ENCODE peak calls at places on chromosomes 12 and 14, in nine cellular contexts. R is dorsolateral prefrontal cortex; T is T-helper 17 cell; P is AG09309; O is DMS153; L is ELR; B is activated T-helper 2 cell treated with anti-CD3 and anti-CD28 coated beads, Interferon-gamma antibody, Interleukin-2, Interleukin-4, amounts not matched to agents 10 μg/mL and 5 μg/mL and 100 μg/mL, durations not matched to agents 14 hours and 24 hours and 36 hours; V is stimulated activated CD8-positive, alpha-beta memory T cell treated with anti-CD3 and anti-CD28 coated beads, Interleukin-7, amount 100 ng/mL, for 1 hour; I is right cardiac atrium. H is an unnamed sample.
A peak's percentile ranks its signal among the peaks of the same experiment; 100 is the strongest.

GRCh38 chr14:57390806-57391562 is 598 bp downstream of the NAA30 start:
- DNase-seq in R (no peak), T (peak; percentile 30), P (no peak), O (no peak), L (peak; percentile 50), B (peak; percentile 40), V (no peak), I (peak; percentile 31), H (no peak)

GRCh38 chr12:66268562-66268961 is 33.7 kb upstream of the HELB start:
- DNase-seq in R (no peak), T (no peak), P (no peak), O (no peak), L (no peak), B (no peak), V (no peak), I (no peak), H (no peak)

GRCh38 chr12:127716181-127716580 is 550.8 kb upstream of the TMEM132C start:
- DNase-seq in R (no peak), T (no peak), P (no peak), O (no peak), L (no peak), B (no peak), V (no peak), I (no peak), H (no peak)

GRCh38 chr12:82174936-82175335 is 183.3 kb downstream of the CCDC59 start:
- DNase-seq in R (no peak), T (no peak), P (no peak), O (peak; percentile 97), L (no peak), B (no peak), V (no peak), I (no peak), H (no peak)

GRCh38 chr14:95979339-95980042 is 59.7 kb upstream of the C14orf132 start:
- DNase-seq in R (no peak), T (no peak), P (no peak), O (no peak), L (peak; percentile 33), B (no peak), V (no peak), I (no peak), H (no peak)

GRCh38 chr12:108854453-108855283 is 2.7 kb downstream of the SSH1 start:
- DNase-seq in R (no peak), T (no peak), P (peak; percentile 98), O (no peak), L (peak; percentile 99), B (no peak), V (no peak), I (peak; percentile 74), H (no peak)

GRCh38 chr12:94266796-94267529 is 118.6 kb downstream of the PLXNC1 start:
- DNase-seq in R (no peak), T (no peak), P (peak; percentile 88), O (no peak), L (peak; percentile 7), B (no peak), V (no peak), I (no peak), H (no peak)

GRCh38 chr12:59944177-59944576 is 348.3 kb downstream of the SLC16A7 start:
- DNase-seq in R (no peak), T (no peak), P (no peak), O (no peak), L (no peak), B (no peak), V (no peak), I (no peak), H (no peak)

GRCh38 chr14:76644875-76645518 is 116.3 kb upstream of the VASH1 start:
- DNase-seq in R (no peak), T (no peak), P (no peak), O (peak; percentile 11), L (peak; percentile 52), B (no peak), V (no peak), I (no peak), H (no peak)

GRCh38 chr14:104979758-104980591 is 1.8 kb upstream of the AHNAK2 start:
- DNase-seq in R (peak; percentile 45), T (no peak), P (no peak), O (no peak), L (peak; percentile 63), B (no peak), V (no peak), I (peak; percentile 53), H (no peak)

GRCh38 chr14:99981806-99982205 is 83.4 kb upstream of the EVL start:
- DNase-seq in R (no peak), T (no peak), P (no peak), O (no peak), L (no peak), B (no peak), V (no peak), I (no peak), H (no peak)

GRCh38 chr12:121792607-121793500 is 634 bp downstream of the RHOF start:
- DNase-seq in R (no peak), T (peak; percentile 49), P (no peak), O (no peak), L (no peak), B (peak; percentile 60), V (no peak), I (peak; percentile 39), H (no peak)

GRCh38 chr14:69625299-69626131 is 14.1 kb downstream of the SUSD6 start:
- DNase-seq in R (peak; percentile 62), T (peak; percentile 36), P (no peak), O (no peak), L (peak; percentile 53), B (peak; percentile 72), V (peak; percentile 40), I (peak; percentile 56), H (no peak)

GRCh38 chr12:131114331-131114730 is 160.6 kb downstream of the ADGRD1 start:
- DNase-seq in R (no peak), T (no peak), P (no peak), O (no peak), L (no peak), B (no peak), V (no peak), I (peak; percentile 4), H (no peak)

GRCh38 chr12:26088999-26089398 is 35.8 kb downstream of the BHLHE41 start:
- DNase-seq in R (no peak), T (no peak), P (no peak), O (no peak), L (no peak), B (no peak), V (no peak), I (no peak), H (no peak)

GRCh38 chr12:66331016-66331415 is 28.7 kb downstream of the HELB start:
- DNase-seq in R (no peak), T (no peak), P (no peak), O (no peak), L (no peak), B (no peak), V (no peak), I (no peak), H (no peak)

GRCh38 chr14:104702673-104703072 is 13.3 kb downstream of the INF2 start:
- DNase-seq in R (no peak), T (no peak), P (no peak), O (no peak), L (no peak), B (no peak), V (no peak), I (no peak), H (no peak)

GRCh38 chr14:100589760-100590469 is 2.7 kb upstream of the BEGAIN start:
- DNase-seq in R (no peak), T (no peak), P (no peak), O (no peak), L (no peak), B (no peak), V (no peak), I (no peak), H (no peak)

GRCh38 chr12:15634010-15634676 is 155.0 kb downstream of the EPS8 start:
- DNase-seq in R (no peak), T (no peak), P (peak; percentile 51), O (no peak), L (peak; percentile 61), B (no peak), V (no peak), I (peak; percentile 27), H (no peak)

GRCh38 chr12:3097836-3098235 is 20.7 kb downstream of the TSPAN9 start:
- DNase-seq in R (no peak), T (no peak), P (no peak), O (no peak), L (no peak), B (no peak), V (no peak), I (no peak), H (no peak)

GRCh38 chr12:57666897-57667296 is 27.0 kb upstream of the OS9 start:
- DNase-seq in R (no peak), T (no peak), P (no peak), O (no peak), L (no peak), B (no peak), V (no peak), I (no peak), H (no peak)

GRCh38 chr12:97561321-97562230 is 99.0 kb downstream of the RMST start:
- DNase-seq in R (no peak), T (no peak), P (no peak), O (no peak), L (no peak), B (no peak), V (no peak), I (no peak), H (no peak)

GRCh38 chr12:95653761-95654546 is 102.7 kb upstream of the USP44 start:
- DNase-seq in R (no peak), T (no peak), P (peak; percentile 86), O (no peak), L (peak; percentile 89), B (no peak), V (no peak), I (no peak), H (no peak)

GRCh38 chr12:102539651-102540553 is 59.5 kb upstream of the IGF1 start:
- DNase-seq in R (no peak), T (no peak), P (peak; percentile 69), O (no peak), L (peak; percentile 96), B (no peak), V (no peak), I (no peak), H (no peak)

GRCh38 chr14:65179918-65180724 is 77.8 kb upstream of the MAX start:
- DNase-seq in R (no peak), T (no peak), P (peak; percentile 65), O (no peak), L (peak; percentile 95), B (no peak), V (no peak), I (peak; percentile 66), H (no peak)

GRCh38 chr12:115542656-115543055 is 734.8 kb downstream of the MED13L start:
- DNase-seq in R (no peak), T (no peak), P (no peak), O (no peak), L (peak; percentile 20), B (no peak), V (no peak), I (no peak), H (no peak)

GRCh38 chr12:78290606-78291345 is 460.1 kb downstream of the NAV3 start:
- DNase-seq in R (no peak), T (no peak), P (peak; percentile 31), O (no peak), L (peak; percentile 95), B (no peak), V (no peak), I (no peak), H (no peak)

GRCh38 chr12:32052300-32052691 is 54.4 kb upstream of the BICD1 start:
- DNase-seq in R (no peak), T (no peak), P (no peak), O (no peak), L (no peak), B (no peak), V (no peak), I (no peak), H (no peak)

GRCh38 chr14:54169254-54169924 is 212.8 kb upstream of the BMP4 start:
- DNase-seq in R (no peak), T (no peak), P (no peak), O (no peak), L (peak; percentile 57), B (no peak), V (no peak), I (no peak), H (no peak)

GRCh38 chr12:121816925-121817647 is 13.3 kb downstream of the SETD1B start:
- DNase-seq in R (no peak), T (no peak), P (no peak), O (no peak), L (no peak), B (no peak), V (no peak), I (no peak), H (no peak)

GRCh38 chr12:30779578-30779977 is 24.8 kb upstream of the CAPRIN2 start:
- DNase-seq in R (no peak), T (no peak), P (no peak), O (no peak), L (no peak), B (no peak), V (no peak), I (no peak), H (no peak)

H was measured in NCI-H1048.